ENCODE peak calls at places on chromosomes 12 and 14, in four cellular contexts. One of them, this sample, is unnamed.

GRCh38 chr12:105920161-105920684 is 218.5 kb downstream of the NUAK1 start:
- DNase-seq in B cell: no peak
- DNase-seq in GM13977: no peak
- DNase-seq in lung: no peak
- DNase-seq in this sample: no peak

GRCh38 chr12:120367924-120368788 is 808 bp downstream of the MSI1 start:
- DNase-seq in B cell: no peak
- DNase-seq in GM13977: peak; percentile 30
- DNase-seq in lung: no peak
- DNase-seq in this sample: no peak

GRCh38 chr12:27398466-27398865 is 48.1 kb upstream of the SMCO2 start:
- DNase-seq in B cell: no peak
- DNase-seq in GM13977: no peak
- DNase-seq in lung: no peak
- DNase-seq in this sample: no peak

GRCh38 chr14:46250113-46250703 is 401.4 kb downstream of the RPL10L start:
- DNase-seq in B cell: no peak
- DNase-seq in GM13977: peak; percentile 7
- DNase-seq in lung: no peak
- DNase-seq in this sample: peak; percentile 20

GRCh38 chr12:93536766-93537515 is 35.5 kb upstream of the SOCS2 start:
- DNase-seq in B cell: no peak
- DNase-seq in GM13977: peak; percentile 22
- DNase-seq in lung: peak; percentile 4
- DNase-seq in this sample: no peak

GRCh38 chr14:95522556-95522955 is 6.1 kb upstream of the SYNE3 start:
- DNase-seq in B cell: no peak
- DNase-seq in GM13977: no peak
- DNase-seq in lung: no peak
- DNase-seq in this sample: no peak

GRCh38 chr14:35234007-35234406 is 58.2 kb upstream of the PSMA6 start:
- DNase-seq in B cell: no peak
- DNase-seq in GM13977: no peak
- DNase-seq in lung: no peak
- DNase-seq in this sample: no peak

GRCh38 chr12:120012067-120012621 is 23.1 kb downstream of the BICDL1 start:
- DNase-seq in B cell: peak; percentile 64
- DNase-seq in GM13977: peak; percentile 84
- DNase-seq in lung: no peak
- DNase-seq in this sample: peak; percentile 86

GRCh38 chr12:56086096-56086495 is 6.1 kb downstream of the ERBB3 start:
- DNase-seq in B cell: no peak
- DNase-seq in GM13977: no peak
- DNase-seq in lung: peak; percentile 70
- DNase-seq in this sample: no peak

GRCh38 chr12:111570090-111570961 is 28.8 kb downstream of the ATXN2 start:
- DNase-seq in B cell: no peak
- DNase-seq in GM13977: no peak
- DNase-seq in lung: no peak
- DNase-seq in this sample: no peak

GRCh38 chr14:101457177-101457935 is 103.9 kb upstream of the DIO3 start:
- DNase-seq in B cell: no peak
- DNase-seq in GM13977: no peak
- DNase-seq in lung: no peak
- DNase-seq in this sample: no peak

GRCh38 chr14:86790408-86791364 is 1202.3 kb downstream of the GALC start:
- DNase-seq in B cell: no peak
- DNase-seq in GM13977: no peak
- DNase-seq in lung: no peak
- DNase-seq in this sample: no peak

GRCh38 chr12:121958521-121959240 is 40.3 kb downstream of the CFAP251 start:
- DNase-seq in B cell: no peak
- DNase-seq in GM13977: no peak
- DNase-seq in lung: no peak
- DNase-seq in this sample: no peak

GRCh38 chr14:50051706-50052105 is 64.7 kb downstream of the VCPKMT start:
- DNase-seq in B cell: no peak
- DNase-seq in GM13977: no peak
- DNase-seq in lung: no peak
- DNase-seq in this sample: no peak

GRCh38 chr12:79162948-79163347 is 298.4 kb downstream of the SYT1 start:
- DNase-seq in B cell: no peak
- DNase-seq in GM13977: no peak
- DNase-seq in lung: no peak
- DNase-seq in this sample: no peak

GRCh38 chr14:93981874-93982683 is 5.7 kb upstream of the ASB2 start:
- DNase-seq in B cell: no peak
- DNase-seq in GM13977: no peak
- DNase-seq in lung: no peak
- DNase-seq in this sample: no peak

GRCh38 chr14:100906420-100906819 is 2.9 kb upstream of the RTL1 start:
- DNase-seq in B cell: no peak
- DNase-seq in GM13977: peak; percentile 35
- DNase-seq in lung: no peak
- DNase-seq in this sample: peak; percentile 31

GRCh38 chr12:91588874-91589454 is 406.3 kb upstream of the DCN start:
- DNase-seq in B cell: no peak
- DNase-seq in GM13977: no peak
- DNase-seq in lung: no peak
- DNase-seq in this sample: no peak

GRCh38 chr14:29926701-29927595 is 699 bp downstream of the PRKD1 start:
- DNase-seq in B cell: peak; percentile 41
- DNase-seq in GM13977: peak; percentile 55
- DNase-seq in lung: peak; percentile 53
- DNase-seq in this sample: peak; percentile 40

GRCh38 chr14:31962920-31963319 is 114.2 kb upstream of the ARHGAP5 start:
- DNase-seq in B cell: no peak
- DNase-seq in GM13977: no peak
- DNase-seq in lung: no peak
- DNase-seq in this sample: no peak

GRCh38 chr12:62802981-62803380 is 132.0 kb downstream of the PPM1H start:
- DNase-seq in B cell: no peak
- DNase-seq in GM13977: no peak
- DNase-seq in lung: no peak
- DNase-seq in this sample: no peak

GRCh38 chr14:91113829-91114078 is at the start of gene DGLUCY:
- DNase-seq in B cell: no peak
- DNase-seq in GM13977: peak; percentile 73
- DNase-seq in lung: peak; percentile 81
- DNase-seq in this sample: peak; percentile 80

GRCh38 chr12:62268956-62269355 is 8.8 kb downstream of the USP15 start:
- DNase-seq in B cell: no peak
- DNase-seq in GM13977: no peak
- DNase-seq in lung: no peak
- DNase-seq in this sample: no peak

GRCh38 chr12:65323025-65323424 is 44.5 kb downstream of the MSRB3 start:
- DNase-seq in B cell: no peak
- DNase-seq in GM13977: no peak
- DNase-seq in lung: no peak
- DNase-seq in this sample: no peak

GRCh38 chr12:125032466-125033152 is 32.6 kb upstream of the AACS start:
- DNase-seq in B cell: no peak
- DNase-seq in GM13977: no peak
- DNase-seq in lung: no peak
- DNase-seq in this sample: no peak

GRCh38 chr14:57657487-57657886 is 163.8 kb upstream of the CCDC198 start:
- DNase-seq in B cell: no peak
- DNase-seq in GM13977: no peak
- DNase-seq in lung: no peak
- DNase-seq in this sample: no peak

GRCh38 chr12:100295764-100296555 is 29.0 kb downstream of the SCYL2 start:
- DNase-seq in B cell: no peak
- DNase-seq in GM13977: no peak
- DNase-seq in lung: no peak
- DNase-seq in this sample: no peak

GRCh38 chr12:6752181-6752930 is 585 bp downstream of the MLF2 start:
- DNase-seq in B cell: no peak
- DNase-seq in GM13977: peak; percentile 63
- DNase-seq in lung: peak; percentile 47
- DNase-seq in this sample: no peak

GRCh38 chr12:123150273-123150803 is 552 bp downstream of the PITPNM2 start:
- DNase-seq in B cell: no peak
- DNase-seq in GM13977: no peak
- DNase-seq in lung: no peak
- DNase-seq in this sample: no peak

GRCh38 chr12:106415134-106415533 is 57.6 kb downstream of the POLR3B start:
- DNase-seq in B cell: no peak
- DNase-seq in GM13977: no peak
- DNase-seq in lung: no peak
- DNase-seq in this sample: no peak

GRCh38 chr12:14393736-14394135 is 28.3 kb downstream of the ATF7IP start:
- DNase-seq in B cell: no peak
- DNase-seq in GM13977: no peak
- DNase-seq in lung: no peak
- DNase-seq in this sample: no peak

GRCh38 chr12:14390885-14391530 is 25.5 kb downstream of the ATF7IP start:
- DNase-seq in B cell: no peak
- DNase-seq in GM13977: no peak
- DNase-seq in lung: no peak
- DNase-seq in this sample: no peak

GRCh38 chr12:14396071-14396470 is 30.6 kb downstream of the ATF7IP start:
- DNase-seq in B cell: no peak
- DNase-seq in GM13977: peak; percentile 47
- DNase-seq in lung: no peak
- DNase-seq in this sample: peak; percentile 39

GRCh38 chr12:14394317-14395058 is 29.0 kb downstream of the ATF7IP start:
- DNase-seq in B cell: no peak
- DNase-seq in GM13977: peak; percentile 43
- DNase-seq in lung: no peak
- DNase-seq in this sample: no peak

GRCh38 chr12:14395059-14395778 is 29.7 kb downstream of the ATF7IP start:
- DNase-seq in B cell: no peak
- DNase-seq in GM13977: peak; percentile 31
- DNase-seq in lung: no peak
- DNase-seq in this sample: no peak
- TF ChIP-seq CTCF in B cell: no peak
- TF ChIP-seq CTCF in GM13977: peak; percentile 6
- TF ChIP-seq CTCF in lung: no peak
- TF ChIP-seq CTCF in this sample: no peak

GRCh38 chr14:102580552-102581110 is 11.8 kb upstream of the RCOR1 start:
- DNase-seq in B cell: no peak
- DNase-seq in GM13977: no peak
- DNase-seq in lung: no peak
- DNase-seq in this sample: no peak
- TF ChIP-seq CTCF in B cell: no peak
- TF ChIP-seq CTCF in GM13977: no peak
- TF ChIP-seq CTCF in lung: no peak
- TF ChIP-seq CTCF in this sample: no peak

GRCh38 chr12:51683763-51684357 is 92.8 kb downstream of the SCN8A start:
- DNase-seq in B cell: no peak
- DNase-seq in GM13977: no peak
- DNase-seq in lung: no peak
- DNase-seq in this sample: no peak

GRCh38 chr12:51686727-51687126 is 95.7 kb downstream of the SCN8A start:
- DNase-seq in B cell: no peak
- DNase-seq in GM13977: no peak
- DNase-seq in lung: no peak
- DNase-seq in this sample: no peak

GRCh38 chr12:51692016-51692415 is 101.0 kb downstream of the SCN8A start:
- DNase-seq in B cell: no peak
- DNase-seq in GM13977: no peak
- DNase-seq in lung: no peak
- DNase-seq in this sample: no peak

GRCh38 chr12:51689972-51690371 is 98.9 kb downstream of the SCN8A start:
- DNase-seq in B cell: no peak
- DNase-seq in GM13977: no peak
- DNase-seq in lung: no peak
- DNase-seq in this sample: no peak

DNA sequence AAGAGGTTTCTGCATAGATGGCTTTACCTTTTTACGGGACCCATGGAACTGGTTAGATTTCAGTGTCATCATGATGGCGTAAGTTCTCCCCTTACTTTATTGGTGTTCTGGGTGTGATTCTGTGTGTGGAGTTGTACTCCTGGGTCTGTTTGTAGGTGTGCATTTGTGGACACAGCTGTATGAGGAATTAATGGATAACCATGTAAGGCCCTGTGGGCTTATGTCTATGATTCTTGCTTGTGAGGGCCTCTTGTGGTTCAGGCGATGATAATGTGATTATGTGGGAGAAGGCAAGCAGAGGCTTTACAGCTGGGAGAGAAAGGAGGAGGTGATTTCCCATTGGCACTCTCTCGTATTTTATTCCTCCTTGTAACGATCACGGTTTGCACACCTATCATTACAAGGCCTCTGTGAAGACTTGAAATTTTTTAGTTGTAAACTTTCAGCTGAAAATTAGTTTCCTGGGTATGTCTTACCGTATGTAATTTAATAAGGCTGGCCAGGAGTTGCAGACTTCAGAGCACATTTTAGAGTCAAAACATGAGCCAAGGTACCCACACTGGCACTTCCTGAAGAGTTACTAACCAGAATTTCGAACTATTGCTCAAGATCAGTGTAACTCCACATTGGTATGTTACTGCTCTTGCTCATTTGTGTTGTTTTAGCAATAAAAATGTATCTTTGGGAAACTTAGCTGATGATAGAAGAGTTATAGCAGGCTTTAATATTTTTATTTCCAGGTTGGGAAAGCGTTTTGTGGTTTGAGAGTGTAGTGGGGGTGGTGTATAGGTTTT is 96.3 kb downstream of the SCN8A start:
- DNase-seq in B cell: no peak
- DNase-seq in GM13977: no peak
- DNase-seq in lung: no peak
- DNase-seq in this sample: no peak
- TF ChIP-seq CTCF in B cell: no peak
- TF ChIP-seq CTCF in GM13977: no peak
- TF ChIP-seq CTCF in lung: no peak
- TF ChIP-seq CTCF in this sample: no peak

DNA sequence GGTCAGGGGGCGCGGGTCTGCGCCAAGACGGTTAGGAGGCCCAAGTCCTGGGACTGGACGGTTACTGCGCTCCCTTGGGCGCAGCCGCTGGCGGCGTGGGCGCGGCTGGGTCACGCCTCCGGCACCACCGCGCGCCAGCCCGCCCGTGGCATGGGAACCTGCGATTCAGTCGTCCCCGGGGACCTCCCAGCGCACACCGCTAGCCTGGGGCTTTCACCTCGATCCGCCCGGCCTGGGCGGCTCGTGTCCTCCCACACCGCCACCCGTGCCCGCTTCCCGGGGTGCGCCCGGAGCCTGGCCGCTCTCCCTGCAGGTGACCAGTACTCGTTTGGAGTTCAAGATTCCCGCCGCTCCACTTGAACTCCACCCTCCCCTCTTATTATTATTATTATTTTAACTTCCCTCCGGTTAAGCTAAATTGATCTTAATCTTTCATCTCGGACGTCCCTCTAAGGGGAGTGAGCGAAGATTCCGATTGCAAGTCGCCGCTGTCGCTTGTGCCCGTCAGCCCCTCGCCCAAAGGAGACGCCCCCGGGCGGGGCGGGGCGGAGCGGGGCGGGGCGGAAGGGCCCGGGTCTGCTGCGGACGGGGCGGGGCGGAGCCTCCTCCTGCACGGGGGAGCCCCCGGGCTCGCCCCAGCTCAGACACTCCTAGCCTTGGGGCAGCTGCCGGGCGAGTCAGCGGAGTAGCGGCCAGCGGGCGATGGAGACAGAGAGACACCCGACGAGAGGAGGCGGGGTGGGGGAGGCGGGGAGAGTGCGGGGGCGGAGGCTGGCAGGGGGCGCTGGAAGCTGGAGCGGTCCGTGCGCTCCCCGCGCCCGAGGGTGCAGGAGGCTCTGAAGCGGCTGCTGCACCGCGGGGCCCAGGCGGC is at the start of gene KCNMB4:
- DNase-seq in B cell: peak; percentile 70
- DNase-seq in GM13977: peak; percentile 96
- DNase-seq in lung: peak; percentile 37
- DNase-seq in this sample: peak; percentile 94
- TF ChIP-seq CTCF in B cell: no peak
- TF ChIP-seq CTCF in GM13977: no peak
- TF ChIP-seq CTCF in lung: no peak
- TF ChIP-seq CTCF in this sample: no peak